ENCODE peak calls at places on chromosomes 13 and 19, in seven cellular contexts. D is mesendoderm; N is adipocyte; T is A549; V is choroid plexus epithelial cell; G is tibial artery; Q is CD8-positive, alpha-beta memory T cell. K is an unnamed sample.

GRCh38 chr19:49462492-49462891 is 9.5 kb downstream of the ALDH16A1 start:
- DNase-seq in N (no peak), G (no peak), V (no peak), D (no peak), T (no peak), Q (no peak), K (no peak)

GRCh38 chr13:28822161-28822560 is 2.0 kb downstream of the MTUS2 start:
- DNase-seq in G (no peak), Q (no peak), T (no peak), D (no peak), V (no peak), N (no peak), K (no peak)

GRCh38 chr19:49949735-49950589 is 11.0 kb downstream of the SIGLEC11 start:
- DNase-seq in G (no peak), Q (no peak), N (no peak), V (no peak), T (no peak), D (no peak), K (no peak)

GRCh38 chr19:45420356-45420755 is 3.4 kb downstream of the ERCC1 start:
- DNase-seq in Q (no peak), V (no peak), D (no peak), G (no peak), T (no peak), N (no peak), K (no peak)

GRCh38 chr19:46697142-46697960 is 19.6 kb downstream of the PRKD2 start:
- DNase-seq in Q (no peak), G (peak; percentile 86), N (peak; percentile 19), T (peak; percentile 82), D (peak; percentile 98), V (peak; percentile 85), K (no peak)

GRCh38 chr19:48348039-48348438 is 15.7 kb downstream of the TMEM143 start:
- DNase-seq in G (no peak), V (peak; percentile 27), D (no peak), T (no peak), Q (no peak), N (no peak), K (no peak)

GRCh38 chr13:112840472-112841302 is 128.3 kb upstream of the MCF2L start:
- DNase-seq in D (no peak), T (no peak), G (no peak), N (no peak), Q (no peak), V (no peak), K (no peak)

GRCh38 chr19:11041194-11041593 is 48.1 kb upstream of the LDLR start:
- DNase-seq in D (no peak), G (no peak), T (no peak), Q (no peak), N (no peak), V (no peak), K (no peak)

GRCh38 chr13:28467034-28467433 is 27.9 kb downstream of the FLT1 start:
- DNase-seq in V (no peak), T (no peak), Q (no peak), D (peak; percentile 32), N (no peak), G (no peak), K (no peak)

GRCh38 chr13:110574161-110574560 is 12.6 kb upstream of the RAB20 start:
- DNase-seq in V (no peak), N (no peak), G (no peak), Q (no peak), D (no peak), T (no peak), K (no peak)

GRCh38 chr13:112583592-112584277 is 4.2 kb downstream of the TUBGCP3 start:
- DNase-seq in Q (no peak), V (no peak), D (no peak), T (no peak), N (no peak), G (peak; percentile 68), K (no peak)

GRCh38 chr13:84455143-84455905 is 573.0 kb upstream of the SLITRK1 start:
- DNase-seq in D (peak; percentile 30), T (no peak), V (no peak), G (no peak), Q (no peak), N (no peak), K (peak; percentile 8)

GRCh38 chr19:40419066-40419612 is 6.0 kb upstream of the PRX start:
- DNase-seq in N (no peak), Q (no peak), V (no peak), T (no peak), D (no peak), G (no peak), K (no peak)

GRCh38 chr19:12847159-12848139 is 9.1 kb downstream of the MAST1 start:
- DNase-seq in D (peak; percentile 91), G (peak; percentile 73), N (peak; percentile 91), V (peak; percentile 80), T (peak; percentile 76), Q (peak; percentile 80), K (no peak)

GRCh38 chr13:47457631-47458030 is 543.4 kb downstream of the SUCLA2 start:
- DNase-seq in T (no peak), D (no peak), N (no peak), V (peak; percentile 61), G (no peak), Q (no peak), K (no peak)

GRCh38 chr19:48613024-48613851 is 1.6 kb downstream of the FAM83E start:
- DNase-seq in V (no peak), T (no peak), N (no peak), G (no peak), Q (no peak), D (no peak), K (no peak)

GRCh38 chr19:11142528-11143171 is 12.9 kb downstream of the SPC24 start:
- DNase-seq in V (peak; percentile 97), T (peak; percentile 66), N (peak; percentile 96), G (peak; percentile 90), D (peak; percentile 92), Q (no peak), K (no peak)

GRCh38 chr13:110218601-110219201 is 88.3 kb downstream of the COL4A1 start:
- DNase-seq in T (no peak), V (peak; percentile 83), Q (no peak), N (no peak), G (no peak), D (no peak), K (no peak)

GRCh38 chr13:34070006-34070405 is 252.1 kb downstream of the RFC3 start:
- DNase-seq in Q (no peak), G (no peak), V (peak; percentile 33), T (no peak), N (peak; percentile 31), D (no peak), K (no peak)

GRCh38 chr13:53121879-53122278 is 93.3 kb downstream of the OLFM4 start:
- DNase-seq in D (no peak), G (no peak), T (no peak), Q (no peak), N (no peak), V (no peak), K (no peak)
- H3K4me3 ChIP-seq in D (no peak overlapping the region), G (no peak overlapping the region), T (no peak overlapping the region), Q (no peak overlapping the region), N (no peak overlapping the region), V (no peak overlapping the region), K (no peak overlapping the region)

DNA sequence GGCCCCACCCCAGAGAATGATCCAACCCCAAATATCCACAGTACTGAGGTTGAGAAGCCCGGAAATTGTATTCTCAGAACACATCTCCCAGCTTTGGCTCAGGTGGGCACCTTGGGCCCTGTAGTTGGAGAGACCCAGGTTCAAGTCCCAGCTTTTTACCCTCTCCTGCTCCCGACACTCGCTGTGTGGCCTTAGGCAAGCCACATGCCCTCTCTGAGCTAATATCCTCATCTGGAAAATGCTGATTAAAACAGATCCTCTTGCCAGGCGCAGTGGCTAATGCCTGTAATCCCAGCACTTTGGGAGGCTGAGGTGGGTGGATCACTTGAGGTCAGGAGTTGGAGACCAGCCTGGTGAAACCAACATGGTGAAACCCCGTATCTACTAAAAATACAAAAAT is 2.6 kb downstream of the PLIN4 start:
- DNase-seq in N (no peak), G (no peak), T (no peak), V (no peak), D (no peak), Q (no peak), K (no peak)
- H3K4me3 ChIP-seq in N (peak overlapping the region; percentile 85), G (no peak overlapping the region), T (no peak overlapping the region), V (no peak overlapping the region), D (no peak overlapping the region), Q (no peak overlapping the region), K (no peak overlapping the region)

GRCh38 chr13:32969516-32969941 is 46.7 kb upstream of the KL start:
- DNase-seq in Q (no peak), D (no peak), G (no peak), T (no peak), V (peak; percentile 78), N (peak; percentile 75), K (no peak)
- H3K4me3 ChIP-seq in Q (no peak overlapping the region), D (no peak overlapping the region), G (peak overlapping the region; percentile 37), T (no peak overlapping the region), V (peak overlapping the region; percentile 38), N (peak overlapping the region; percentile 73), K (no peak overlapping the region)

GRCh38 chr19:18415177-18415867 is 3.9 kb upstream of the SSBP4 start:
- DNase-seq in N (peak; percentile 53), G (peak; percentile 81), D (no peak), T (no peak), V (peak; percentile 85), Q (no peak), K (no peak)
- H3K4me3 ChIP-seq in N (peak overlapping the region; percentile 70), G (peak overlapping the region; percentile 63), D (no peak overlapping the region), T (no peak overlapping the region), V (peak overlapping the region; percentile 49), Q (no peak overlapping the region), K (peak overlapping the region; percentile 22)

GRCh38 chr13:114124486-114124885 is 7.9 kb downstream of the RASA3 start:
- DNase-seq in V (no peak), D (no peak), T (no peak), G (no peak), Q (no peak), N (no peak), K (no peak)
- H3K4me3 ChIP-seq in V (no peak overlapping the region), D (no peak overlapping the region), T (no peak overlapping the region), G (no peak overlapping the region), Q (no peak overlapping the region), N (no peak overlapping the region), K (no peak overlapping the region)

GRCh38 chr19:53034054-53034453 is 10.5 kb upstream of the ERVV-2 start:
- DNase-seq in D (no peak), G (no peak), Q (no peak), N (no peak), V (no peak), T (no peak), K (no peak)

GRCh38 chr19:53034948-53035675 is 9.4 kb upstream of the ERVV-2 start:
- DNase-seq in V (no peak), D (no peak), N (peak; percentile 14), Q (no peak), G (no peak), T (no peak), K (no peak)

GRCh38 chr19:53041366-53041765 is 3.2 kb upstream of the ERVV-2 start:
- DNase-seq in V (no peak), D (no peak), G (no peak), N (no peak), Q (no peak), T (no peak), K (no peak)

GRCh38 chr19:53037101-53038097 is 7.1 kb upstream of the ERVV-2 start:
- DNase-seq in V (peak; percentile 82), Q (peak; percentile 2), N (peak; percentile 62), G (no peak), T (no peak), D (no peak), K (no peak)
- H3K4me3 ChIP-seq in V (peak overlapping the region; percentile 69), Q (no peak overlapping the region), N (peak overlapping the region; percentile 83), G (no peak overlapping the region), T (no peak overlapping the region), D (peak overlapping the region; percentile 39), K (no peak overlapping the region)

K was measured in Jurkat, Clone E6-1.